ENCODE peak calls at places on chromosome 12, in five cellular contexts. J is psoas muscle, P is tibial nerve, W is A549, D is iPS DF 6.9. B is an unnamed sample.

GRCh38 chr12:76878045-76878898 is 547 bp downstream of the CSRP2 start:
- DNase-seq in J (peak; percentile 19), P (no peak), W (peak; percentile 70), D (peak; percentile 13), B (peak; percentile 50)

GRCh38 chr12:91326043-91327027 is 143.7 kb upstream of the DCN start:
- DNase-seq in J (no peak), P (peak; percentile 32), W (peak; percentile 24), D (peak; percentile 37), B (no peak)

GRCh38 chr12:2582631-2583616 is 211.8 kb upstream of the FKBP4 start:
- DNase-seq in J (peak; percentile 74), P (peak; percentile 40), W (peak; percentile 55), D (peak; percentile 31), B (peak; percentile 73)

GRCh38 chr12:53585726-53586125 is 40.5 kb downstream of the ATF7 start:
- DNase-seq in J (no peak), P (no peak), W (no peak), D (no peak), B (no peak)

GRCh38 chr12:30025317-30025716 is 241.6 kb upstream of the TMTC1 start:
- DNase-seq in J (no peak), P (no peak), W (no peak), D (no peak), B (no peak)

GRCh38 chr12:20339060-20339459 is 29.3 kb upstream of the PDE3A start:
- DNase-seq in J (no peak), P (no peak), W (no peak), D (no peak), B (no peak)

GRCh38 chr12:40446385-40446784 is 221.6 kb downstream of the LRRK2 start:
- DNase-seq in J (no peak), P (no peak), W (peak; percentile 32), D (no peak), B (no peak)

GRCh38 chr12:1590083-1590979 is 4.0 kb downstream of the FBXL14 start:
- DNase-seq in J (no peak), P (no peak), W (no peak), D (no peak), B (peak; percentile 29)

GRCh38 chr12:131205534-131205933 is 251.8 kb downstream of the ADGRD1 start:
- DNase-seq in J (no peak), P (no peak), W (no peak), D (no peak), B (no peak)

GRCh38 chr12:69900720-69901131 is 75.7 kb downstream of the MYRFL start:
- DNase-seq in J (peak; percentile 65), P (peak; percentile 75), W (peak; percentile 31), D (no peak), B (peak; percentile 68)

GRCh38 chr12:904010-904414 is 45.5 kb downstream of the RAD52 start:
- DNase-seq in J (no peak), P (no peak), W (no peak), D (no peak), B (no peak)

GRCh38 chr12:55728185-55728931 is 451 bp downstream of the CD63 start:
- DNase-seq in J (peak; percentile 85), P (peak; percentile 67), W (peak; percentile 39), D (no peak), B (peak; percentile 94)

GRCh38 chr12:122902854-122903703 is 7.2 kb upstream of the VPS37B start:
- DNase-seq in J (no peak), P (no peak), W (no peak), D (no peak), B (no peak)

GRCh38 chr12:28563926-28564325 is 373.7 kb downstream of the CCDC91 start:
- DNase-seq in J (no peak), P (no peak), W (no peak), D (no peak), B (no peak)

GRCh38 chr12:77842430-77842829 is 11.7 kb downstream of the NAV3 start:
- DNase-seq in J (no peak), P (no peak), W (no peak), D (no peak), B (no peak)

GRCh38 chr12:113647048-113647447 is 175.4 kb upstream of the LHX5 start:
- DNase-seq in J (no peak), P (no peak), W (no peak), D (no peak), B (no peak)

GRCh38 chr12:98399532-98399931 is 115.9 kb upstream of the TMPO start:
- DNase-seq in J (no peak), P (no peak), W (peak; percentile 65), D (no peak), B (no peak)

GRCh38 chr12:114938487-114939210 is 254.7 kb upstream of the TBX3 start:
- DNase-seq in J (no peak), P (no peak), W (no peak), D (no peak), B (no peak)

GRCh38 chr12:76621582-76622024 is 62.0 kb upstream of the OSBPL8 start:
- DNase-seq in J (peak; percentile 30), P (peak; percentile 64), W (peak; percentile 68), D (peak; percentile 43), B (peak; percentile 64)

GRCh38 chr12:93886533-93887511 is 209.6 kb downstream of the CRADD start:
- DNase-seq in J (no peak), P (no peak), W (no peak), D (no peak), B (no peak)

GRCh38 chr12:42638011-42638410 is 48.5 kb upstream of the PRICKLE1 start:
- DNase-seq in J (no peak), P (no peak), W (no peak), D (no peak), B (no peak)

GRCh38 chr12:93127582-93128331 is 198.7 kb upstream of the EEA1 start:
- DNase-seq in J (peak; percentile 41), P (no peak), W (no peak), D (no peak), B (peak; percentile 84)

GRCh38 chr12:84079621-84080020 is 833.0 kb downstream of the SLC6A15 start:
- DNase-seq in J (no peak), P (no peak), W (no peak), D (no peak), B (no peak)

GRCh38 chr12:64782181-64782580 is 23.0 kb upstream of the GNS start:
- DNase-seq in J (no peak), P (no peak), W (no peak), D (no peak), B (no peak)

DNA sequence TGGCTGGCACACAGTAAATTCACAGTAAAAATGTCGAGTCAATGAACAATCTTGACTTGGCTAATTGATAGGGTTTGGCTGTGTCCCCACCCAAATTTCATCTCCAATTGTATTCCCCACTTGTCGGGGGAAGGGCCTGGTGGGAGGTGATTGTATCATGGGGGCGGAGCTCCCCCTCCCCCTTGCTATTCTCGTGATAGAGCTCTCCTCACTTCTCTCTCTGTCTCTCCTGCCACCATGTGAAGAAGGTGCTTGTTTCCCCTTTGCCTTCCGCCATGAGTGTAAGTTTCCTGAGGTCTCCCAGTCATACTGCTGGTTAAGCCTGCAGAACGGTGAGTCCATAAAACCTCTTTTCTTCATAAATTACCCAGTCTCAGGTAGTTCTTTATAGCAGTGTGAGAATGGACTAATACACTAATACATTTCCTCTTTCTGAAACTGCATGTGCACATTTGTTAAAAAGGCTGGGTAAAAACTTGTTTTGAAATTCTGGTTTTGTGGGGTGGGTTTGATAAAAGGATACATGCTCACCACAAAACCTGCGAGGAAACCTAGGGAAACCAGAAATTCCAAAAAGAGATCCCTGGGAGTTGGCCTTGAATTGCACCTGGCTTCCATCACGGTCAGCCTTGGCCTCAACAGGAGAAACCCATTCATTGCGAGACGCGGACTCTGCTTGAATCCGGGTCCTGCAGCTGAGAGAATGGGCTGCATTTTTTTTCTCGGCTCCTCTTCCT is 16.2 kb upstream of the MYL2 start:
- DNase-seq in J (no peak), P (no peak), W (no peak), D (no peak), B (no peak)
- H3K4me3 ChIP-seq in J (peak overlapping the region; percentile 48), P (no peak overlapping the region), W (no peak overlapping the region), D (peak overlapping the region; percentile 17), B (no peak overlapping the region)

GRCh38 chr12:6788972-6789905 is at the start of gene CD4:
- DNase-seq in J (peak; percentile 63), P (no peak), W (no peak), D (no peak), B (peak; percentile 90)

GRCh38 chr12:6791931-6792520 is 2.7 kb downstream of the CD4 start:
- DNase-seq in J (no peak), P (no peak), W (no peak), D (no peak), B (no peak)

GRCh38 chr12:6795088-6795487 is 5.8 kb downstream of the CD4 start:
- DNase-seq in J (no peak), P (no peak), W (no peak), D (no peak), B (no peak)

GRCh38 chr12:6790496-6791150 is 1.3 kb downstream of the CD4 start:
- DNase-seq in J (no peak), P (no peak), W (no peak), D (no peak), B (no peak)

DNA sequence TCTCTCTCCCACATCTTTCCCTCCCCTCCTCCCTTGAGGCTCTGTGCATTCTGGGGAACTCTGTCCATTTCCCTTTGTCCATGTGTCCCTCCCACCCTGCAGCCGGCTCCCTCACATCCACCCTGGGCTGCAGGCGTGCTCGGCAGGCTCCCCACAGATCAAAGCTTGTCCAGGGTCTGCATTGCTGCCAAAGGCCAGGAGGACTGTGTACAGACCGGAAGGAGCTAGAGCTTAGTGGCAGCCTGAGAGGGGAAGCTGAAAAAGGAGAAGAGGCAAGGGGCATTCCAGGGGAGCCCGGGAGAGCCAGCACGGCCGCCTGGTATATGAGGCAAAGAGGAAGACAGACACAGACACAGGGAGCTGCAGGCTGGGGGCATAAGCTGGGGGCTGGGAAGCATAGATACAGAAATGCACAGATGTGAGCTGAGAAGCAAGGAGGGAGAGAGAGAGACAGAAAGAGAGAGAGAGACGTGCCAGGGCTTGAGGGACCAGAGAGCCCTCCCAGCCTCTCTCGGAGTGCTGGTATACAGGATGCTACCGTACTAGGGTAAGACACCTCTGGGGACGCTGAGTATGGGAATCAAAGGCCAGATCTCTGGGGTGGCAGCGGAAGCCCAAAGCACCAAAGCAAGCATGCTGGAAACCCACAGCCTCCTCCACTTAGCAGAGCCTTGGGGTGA is 3.3 kb downstream of the CD4 start:
- DNase-seq in J (peak; percentile 39), P (no peak), W (no peak), D (no peak), B (no peak)
- H3K27ac ChIP-seq in J (no peak overlapping the region), P (no peak overlapping the region), W (no peak overlapping the region), D (no peak overlapping the region), B (no peak overlapping the region)

DNA sequence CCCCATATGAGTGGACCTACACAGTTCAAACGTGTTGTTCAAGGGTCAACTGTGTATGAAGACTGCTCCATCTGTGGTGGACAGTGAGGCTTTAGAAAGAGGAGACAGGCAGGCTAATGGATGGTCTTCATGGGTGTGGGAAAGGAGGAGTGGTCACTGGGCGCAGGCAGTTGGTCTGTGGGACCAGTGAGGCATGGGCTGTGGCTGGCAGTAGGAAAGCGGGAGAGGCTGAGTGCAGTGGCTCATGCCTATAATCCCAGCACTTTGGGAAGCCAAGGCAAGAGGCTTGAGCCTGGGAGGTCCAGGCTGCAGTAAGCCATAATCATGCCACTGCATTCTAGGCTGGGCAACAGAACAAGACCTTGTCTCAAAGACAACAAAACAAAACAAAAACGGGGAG is 2.0 kb upstream of the NR4A1 start:
- DNase-seq in J (no peak), P (no peak), W (no peak), D (no peak), B (peak; percentile 38)
- H3K4me1 ChIP-seq in J (peaks cover 52% of the 10 kb centered on the region), P (no peaks in the 10 kb centered on the region), W (peaks cover 40% of the 10 kb centered on the region), D (no peaks in the 10 kb centered on the region), B (peaks cover 32% of the 10 kb centered on the region)

DNA sequence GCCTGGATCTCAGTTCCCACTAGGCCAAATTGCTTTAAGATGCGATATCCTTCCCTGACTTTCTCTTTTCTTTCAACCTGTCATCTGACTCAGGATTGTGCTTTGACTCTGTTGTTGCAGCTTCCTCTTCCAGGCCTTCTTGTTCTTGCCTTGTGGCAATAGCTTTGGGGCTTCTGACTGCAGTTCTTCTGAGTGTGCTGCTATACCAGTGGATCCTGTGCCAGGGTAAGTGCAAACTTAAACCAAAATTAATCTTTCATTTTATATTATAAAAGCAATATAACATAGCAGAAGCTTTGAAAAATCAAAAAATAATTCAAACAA is 2.7 kb downstream of the KLRG1 start:
- DNase-seq in J (no peak), P (no peak), W (no peak), D (no peak), B (no peak)
- H3K4me3 ChIP-seq in J (no peak overlapping the region), P (no peak overlapping the region), W (no peak overlapping the region), D (no peak overlapping the region), B (peak overlapping the region; percentile 32)